ENCODE peak calls at places on chromosome 4, in four cellular contexts. T is SK-N-SH, P is H1, U is HepG2. B is an unnamed sample.

GRCh38 chr4:5460106-5460801 is 248.1 kb downstream of the EVC2 start:
- DNase-seq in T (peak), P (peak), U (peak), B (no peak)

GRCh38 chr4:150501019-150501727 is 80.8 kb upstream of the MAB21L2 start:
- DNase-seq in T (no peak), P (no peak), U (no peak), B (no peak)

GRCh38 chr4:41573458-41574129 is 35.6 kb downstream of the LIMCH1 start:
- DNase-seq in T (no peak), P (no peak), U (no peak), B (no peak)

GRCh38 chr4:3313556-3314228 is 20.9 kb downstream of the RGS12 start:
- DNase-seq in T (no peak), P (no peak), U (no peak), B (no peak)

GRCh38 chr4:80295841-80296240 is 29.4 kb downstream of the FGF5 start:
- DNase-seq in T (no peak), P (no peak), U (no peak), B (no peak)

GRCh38 chr4:55409468-55410171 is 13.9 kb downstream of the TMEM165 start:
- DNase-seq in T (no peak), P (no peak), U (no peak), B (peak)

GRCh38 chr4:92121099-92121498 is 182.7 kb upstream of the GRID2 start:
- DNase-seq in T (no peak), P (no peak), U (no peak), B (no peak)

GRCh38 chr4:186840222-186840701 is 116.6 kb upstream of the FAT1 start:
- DNase-seq in T (no peak), P (no peak), U (no peak), B (no peak)

GRCh38 chr4:72552447-72552846 is 16.6 kb downstream of the ADAMTS3 start:
- DNase-seq in T (no peak), P (no peak), U (no peak), B (no peak)

GRCh38 chr4:105015750-105016149 is 130.9 kb upstream of the TET2 start:
- DNase-seq in T (no peak), P (no peak), U (no peak), B (no peak)

GRCh38 chr4:87864321-87864720 is 31.6 kb downstream of the MEPE start:
- DNase-seq in T (no peak), P (no peak), U (no peak), B (no peak)

GRCh38 chr4:15303052-15303641 is 124.7 kb upstream of the C1QTNF7 start:
- DNase-seq in T (no peak), P (no peak), U (peak), B (no peak)

GRCh38 chr4:7320413-7320812 is 114.3 kb downstream of the PSAPL1 start:
- DNase-seq in T (no peak), P (no peak), U (no peak), B (no peak)

GRCh38 chr4:14177987-14178386 is 550.5 kb upstream of the BOD1L1 start:
- DNase-seq in T (no peak), P (no peak), U (no peak), B (peak)

GRCh38 chr4:122003335-122003734 is 51.5 kb upstream of the TRPC3 start:
- DNase-seq in T (peak), P (peak), U (peak), B (peak)

GRCh38 chr4:82898322-82899243 is 2.0 kb upstream of the THAP9 start:
- DNase-seq in T (no peak), P (no peak), U (no peak), B (no peak)

GRCh38 chr4:81424336-81424735 is 47.4 kb downstream of the RASGEF1B start:
- DNase-seq in T (no peak), P (no peak), U (no peak), B (no peak)

GRCh38 chr4:112370466-112370865 is 73.3 kb downstream of the ALPK1 start:
- DNase-seq in T (no peak), P (no peak), U (no peak), B (no peak)

GRCh38 chr4:28229092-28229491 is 1368.5 kb downstream of the STIM2 start:
- DNase-seq in T (no peak), P (no peak), U (no peak), B (no peak)

GRCh38 chr4:94274912-94275311 is 67.2 kb downstream of the SMARCAD1 start:
- DNase-seq in T (no peak), P (no peak), U (no peak), B (no peak)

GRCh38 chr4:31518796-31519250 is 798.7 kb downstream of the PCDH7 start:
- DNase-seq in T (no peak), P (no peak), U (no peak), B (no peak)

GRCh38 chr4:56301181-56302076 is 85.9 kb downstream of the AASDH start:
- DNase-seq in T (peak), P (peak), U (peak), B (peak)

GRCh38 chr4:48831532-48832015 is 686 bp downstream of the OCIAD1 start:
- DNase-seq in T (no peak), P (no peak), U (no peak), B (peak)

GRCh38 chr4:95462946-95463345 is 85.8 kb downstream of the UNC5C start:
- DNase-seq in T (no peak), P (no peak), U (no peak), B (no peak)

GRCh38 chr4:25223770-25224375 is 10.0 kb upstream of the PI4K2B start:
- DNase-seq in T (no peak), P (no peak), U (no peak), B (no peak)

GRCh38 chr4:152894673-152895072 is 41.5 kb upstream of the FHDC1 start:
- DNase-seq in T (no peak), P (no peak), U (no peak), B (no peak)

GRCh38 chr4:138092060-138092459 is 150.1 kb downstream of the SLC7A11 start:
- DNase-seq in T (no peak), P (no peak), U (no peak), B (no peak)

GRCh38 chr4:138088449-138089208 is 153.5 kb downstream of the SLC7A11 start:
- DNase-seq in T (no peak), P (no peak), U (no peak), B (no peak)

GRCh38 chr4:138087181-138087714 is 154.9 kb downstream of the SLC7A11 start:
- DNase-seq in T (no peak), P (no peak), U (no peak), B (no peak)

GRCh38 chr4:138090145-138090917 is 151.8 kb downstream of the SLC7A11 start:
- DNase-seq in T (peak), P (no peak), U (peak), B (peak)

DNA sequence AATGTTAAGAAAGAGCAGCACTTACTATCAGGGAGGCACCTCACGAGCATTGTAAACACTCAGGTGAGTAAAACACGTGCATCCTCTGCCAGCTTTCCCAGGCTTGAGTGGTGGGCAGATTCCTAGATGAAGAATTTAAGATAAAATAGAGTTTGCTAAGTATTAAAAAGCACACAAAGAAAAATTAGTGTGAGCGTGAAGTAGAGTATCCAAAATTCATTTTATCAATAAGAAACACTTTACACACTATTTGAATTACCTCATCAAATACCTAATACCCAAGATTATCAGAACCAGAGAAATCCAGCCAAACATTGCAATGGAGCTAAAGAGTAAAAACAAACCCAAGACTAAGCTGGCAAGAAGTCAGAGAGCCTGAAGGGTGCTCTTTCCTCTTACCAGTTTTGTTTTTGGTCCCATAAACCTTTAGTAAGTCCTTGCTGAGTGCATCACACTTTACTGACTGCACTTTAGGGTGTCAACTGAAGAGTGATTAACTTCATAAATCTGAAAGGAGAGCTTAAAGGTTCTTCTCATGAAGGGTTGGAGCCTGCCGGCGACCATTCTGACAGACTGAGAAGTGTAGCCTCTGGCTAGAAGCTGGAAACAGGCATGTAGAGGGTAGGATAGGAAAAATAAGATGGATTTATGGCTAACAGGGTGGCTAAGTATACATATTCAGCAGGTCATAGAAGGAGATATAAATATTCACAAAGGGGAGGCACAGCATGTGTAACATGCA is 151.1 kb downstream of the SLC7A11 start:
- DNase-seq in T (no peak), P (no peak), U (no peak), B (no peak)
- TF ChIP-seq TCF12 in T (no peak), P (no peak), U (no peak), B (no peak)

DNA sequence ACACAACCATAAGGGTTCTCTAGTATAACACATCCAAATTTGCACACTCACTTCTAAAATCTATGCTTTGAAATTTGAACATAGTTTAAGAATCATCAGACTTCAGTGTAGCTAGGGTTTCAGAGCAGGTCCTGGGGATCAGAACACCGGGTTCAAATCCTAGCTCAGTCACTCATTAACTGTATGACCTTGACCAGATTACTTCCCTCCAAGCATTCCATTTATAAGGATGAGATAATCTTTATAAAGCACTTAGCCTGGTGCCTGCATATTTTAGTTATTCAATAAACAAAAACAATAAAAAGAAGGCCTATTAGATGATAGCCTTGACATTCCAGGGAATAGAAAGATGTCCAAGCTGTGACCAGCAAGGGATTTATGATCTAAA is 4.8 kb upstream of the STBD1 start:
- DNase-seq in T (no peak), P (no peak), U (peak), B (no peak)
- TF ChIP-seq TCF12 in T (no peak), P (no peak), U (no peak), B (no peak)

GRCh38 chr4:141102367-141102766 is 30.9 kb downstream of the RNF150 start:
- DNase-seq in T (peak), P (no peak), U (no peak), B (no peak)
- TF ChIP-seq TCF12 in T (peak), P (no peak), U (no peak), B (no peak)

GRCh38 chr4:182928061-182928460 is 10.9 kb upstream of the DCTD start:
- DNase-seq in T (no peak), P (no peak), U (no peak), B (no peak)
- TF ChIP-seq TCF12 in T (no peak), P (no peak), U (no peak), B (no peak)

B was measured in GM12878.